ENCODE peak calls at places on chromosomes 16 and 17, in nine cellular contexts. D is GM23338; G is heart left ventricle; T is tibial artery; F is CD8-positive, alpha-beta T cell; U is heart right ventricle; W is pancreas; K is Panc1; X is colonic mucosa. Y is an unnamed sample.

GRCh38 chr17:59105852-59106462 is 723 bp downstream of the TRIM37 start:
- DNase-seq in X (peak; percentile 80), D (peak; percentile 61), W (peak; percentile 66), G (peak; percentile 72), F (peak; percentile 54), U (peak; percentile 57), K (no peak), T (peak; percentile 50), Y (peak; percentile 61)

GRCh38 chr17:38733315-38734234 is 3.4 kb downstream of the CISD3 start:
- DNase-seq in F (no peak), U (no peak), G (no peak), W (peak; percentile 76), D (peak; percentile 73), T (no peak), K (no peak), X (no peak), Y (peak; percentile 49)

GRCh38 chr17:43905400-43905984 is 1.8 kb downstream of the MPP2 start:
- DNase-seq in W (no peak), F (no peak), X (no peak), D (peak; percentile 51), U (no peak), K (no peak), T (no peak), G (no peak), Y (no peak)

GRCh38 chr16:76787394-76787793 is 403.6 kb upstream of the MON1B start:
- DNase-seq in U (no peak), G (no peak), T (no peak), D (no peak), W (no peak), K (no peak), X (no peak), F (no peak), Y (no peak)

GRCh38 chr17:41801374-41802062 is 10.2 kb downstream of the P3H4 start:
- DNase-seq in G (peak; percentile 83), W (peak; percentile 87), X (peak; percentile 90), T (peak; percentile 83), D (peak; percentile 93), U (peak; percentile 84), K (no peak), F (peak; percentile 72), Y (peak; percentile 84)

GRCh38 chr17:70644093-70644492 is 474.8 kb downstream of the KCNJ2 start:
- DNase-seq in D (no peak), X (no peak), F (no peak), W (no peak), G (no peak), K (no peak), U (no peak), T (no peak), Y (no peak)

GRCh38 chr17:794876-795275 is 12.7 kb downstream of the MRM3 start:
- DNase-seq in T (peak; percentile 85), K (peak; percentile 42), G (peak; percentile 91), F (peak; percentile 15), X (peak; percentile 77), U (peak; percentile 89), W (peak; percentile 93), D (peak; percentile 93), Y (peak; percentile 60)

GRCh38 chr17:32835291-32835761 is 41.6 kb downstream of the MYO1D start:
- DNase-seq in K (no peak), W (no peak), U (no peak), F (no peak), D (no peak), G (no peak), T (no peak), X (no peak), Y (no peak)

GRCh38 chr17:82031303-82031884 is at the start of gene RAC3:
- DNase-seq in W (no peak), G (no peak), D (peak; percentile 68), T (no peak), F (no peak), K (no peak), X (no peak), U (no peak), Y (peak; percentile 72)

GRCh38 chr16:57800213-57801097 is 1.8 kb downstream of the KIFC3 start:
- DNase-seq in U (no peak), D (no peak), K (no peak), X (no peak), G (no peak), F (no peak), T (no peak), W (no peak), Y (no peak)
- H3K4me3 ChIP-seq in U (peak overlapping the region; percentile 79), D (no peak overlapping the region), K (peak overlapping the region; percentile 69), X (no peak overlapping the region), G (peak overlapping the region; percentile 72), F (no peak overlapping the region), T (peak overlapping the region; percentile 60), W (no peak overlapping the region), Y (no peak overlapping the region)

GRCh38 chr17:7211512-7212277 is 7.9 kb downstream of the DLG4 start:
- DNase-seq in F (no peak), G (no peak), W (peak; percentile 13), D (peak; percentile 76), U (no peak), X (no peak), K (no peak), T (no peak), Y (no peak)

GRCh38 chr17:7215652-7216139 is 3.9 kb downstream of the DLG4 start:
- DNase-seq in G (no peak), F (no peak), X (no peak), D (peak; percentile 44), K (no peak), T (no peak), U (no peak), W (no peak), Y (peak; percentile 23)

GRCh38 chr17:7215136-7215638 is 4.4 kb downstream of the DLG4 start:
- DNase-seq in K (no peak), F (no peak), W (no peak), D (peak; percentile 81), U (no peak), X (no peak), T (no peak), G (no peak), Y (no peak)

GRCh38 chr17:7214300-7215135 is 5.1 kb downstream of the DLG4 start:
- DNase-seq in K (peak; percentile 92), D (peak; percentile 100), X (peak; percentile 99), U (peak; percentile 99), T (peak; percentile 98), W (peak; percentile 98), F (peak; percentile 98), G (peak; percentile 99), Y (peak; percentile 99)

DNA sequence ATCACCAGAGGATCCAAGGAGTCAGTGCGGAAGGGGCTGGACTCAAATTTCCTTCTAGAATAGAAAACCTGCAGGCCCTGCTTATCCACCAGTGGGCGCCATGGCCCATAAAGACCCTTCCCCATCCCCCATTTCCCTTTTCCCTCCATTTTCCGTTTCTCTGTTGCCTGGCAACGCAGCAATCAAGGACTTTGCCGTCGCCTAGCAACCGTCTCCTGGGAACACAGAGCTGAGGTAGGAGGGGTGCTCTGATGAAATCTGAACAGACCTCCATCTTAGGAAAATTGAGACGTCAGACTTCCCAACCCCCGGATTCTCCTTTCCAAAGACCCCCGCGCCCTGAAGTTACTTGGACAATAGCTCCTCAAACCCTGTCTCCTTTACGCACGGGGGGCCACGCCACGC is 5.7 kb downstream of the DLG4 start:
- DNase-seq in D (peak; percentile 100), X (no peak), G (peak; percentile 77), K (no peak), F (no peak), W (peak; percentile 88), T (peak; percentile 71), U (peak; percentile 78), Y (peak; percentile 88)
- H3K4me1 ChIP-seq in D (peaks cover 55% of the 10 kb centered on the region), X (no peaks in the 10 kb centered on the region), G (peaks cover 34% of the 10 kb centered on the region), K (peaks cover 22% of the 10 kb centered on the region), F (peaks cover 45% of the 10 kb centered on the region), W (no peaks in the 10 kb centered on the region), T (no peaks in the 10 kb centered on the region), U (peaks cover 24% of the 10 kb centered on the region), Y (peaks cover 8% of the 10 kb centered on the region)

DNA sequence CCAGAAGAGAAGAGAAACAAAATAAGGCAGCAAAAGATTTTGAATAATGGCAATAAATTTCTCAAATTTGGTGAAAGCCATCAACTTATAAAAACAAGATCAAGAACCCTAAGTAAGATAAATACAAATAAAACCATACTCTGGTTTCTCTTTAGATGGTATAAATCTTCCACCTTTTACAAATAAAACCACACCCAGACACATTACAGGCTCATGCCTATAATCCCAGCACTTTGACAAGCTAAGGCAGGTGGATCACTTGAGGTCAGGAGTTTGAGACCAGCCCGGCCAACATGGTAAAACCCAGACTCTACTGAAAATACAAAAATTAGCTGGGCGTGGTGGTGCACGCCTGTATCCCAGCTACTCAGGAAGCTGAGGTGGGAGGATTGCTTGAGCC is 43.8 kb downstream of the TTLL6 start:
- DNase-seq in K (no peak), U (no peak), T (no peak), W (no peak), F (no peak), X (no peak), D (no peak), G (no peak), Y (no peak)
- H3K27me3 ChIP-seq in K (no peaks in the 10 kb centered on the region), U (peaks cover 72% of the 10 kb centered on the region), T (peaks cover 51% of the 10 kb centered on the region), W (no peaks in the 10 kb centered on the region), F (no peaks in the 10 kb centered on the region), X (no peaks in the 10 kb centered on the region), D (no peaks in the 10 kb centered on the region), G (peaks cover 38% of the 10 kb centered on the region), Y (peaks cover 28% of the 10 kb centered on the region)

GRCh38 chr16:85715169-85716015 is 26.6 kb upstream of the GINS2 start:
- DNase-seq in X (no peak), T (no peak), U (no peak), D (peak; percentile 49), K (no peak), F (no peak), W (no peak), G (no peak), Y (no peak)

GRCh38 chr16:85718153-85718477 is 29.4 kb upstream of the GINS2 start:
- DNase-seq in D (no peak), K (no peak), F (no peak), X (no peak), G (no peak), U (no peak), T (no peak), W (no peak), Y (no peak)

GRCh38 chr16:85717393-85718152 is 28.8 kb upstream of the GINS2 start:
- DNase-seq in T (no peak), F (peak; percentile 38), K (no peak), D (peak; percentile 90), W (peak; percentile 70), X (peak; percentile 81), U (peak; percentile 68), G (peak; percentile 67), Y (peak; percentile 81)

GRCh38 chr16:85716680-85717038 is 27.9 kb upstream of the GINS2 start:
- DNase-seq in X (no peak), F (no peak), D (no peak), K (no peak), T (no peak), U (no peak), G (no peak), W (no peak), Y (peak; percentile 44)

DNA sequence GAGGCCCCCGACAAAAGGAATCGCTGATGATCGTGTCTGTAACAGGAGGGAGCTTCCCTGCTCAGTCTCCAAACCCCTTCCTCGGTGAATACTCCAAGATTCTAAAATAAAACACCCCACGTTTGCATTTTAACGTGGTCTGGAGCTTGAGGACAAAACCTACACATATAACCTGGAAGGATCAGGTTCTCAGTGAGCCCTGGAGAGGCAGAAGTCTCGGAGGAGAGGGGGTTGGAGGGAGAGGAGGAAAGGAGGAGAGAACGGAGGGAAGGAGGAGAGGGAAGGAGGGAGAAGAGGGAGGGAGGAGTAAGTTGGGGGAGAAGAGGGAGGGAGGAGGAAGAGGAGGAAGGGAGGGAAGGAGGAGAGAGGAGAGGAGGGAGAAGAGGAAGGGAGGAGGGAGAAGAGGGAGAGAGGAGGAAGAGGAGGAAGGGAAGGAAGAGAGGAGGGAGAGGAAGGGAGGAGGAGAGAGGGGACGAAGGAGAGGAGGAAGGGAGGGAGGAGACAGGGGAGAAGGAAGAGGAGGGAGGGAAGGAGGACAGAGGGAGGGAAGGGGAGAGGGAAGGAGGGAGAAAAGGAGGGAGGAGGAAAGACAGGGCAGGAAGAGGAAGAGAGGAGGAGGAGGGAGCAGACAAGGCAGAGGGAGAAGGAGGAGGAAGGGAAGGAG is 27.4 kb upstream of the GINS2 start:
- DNase-seq in F (no peak), G (no peak), W (no peak), K (no peak), U (no peak), T (no peak), D (peak; percentile 46), X (no peak), Y (no peak)
- H3K4me3 ChIP-seq in F (no peak overlapping the region), G (no peak overlapping the region), W (no peak overlapping the region), K (no peak overlapping the region), U (no peak overlapping the region), T (no peak overlapping the region), D (peak overlapping the region; percentile 46), X (no peak overlapping the region), Y (no peak overlapping the region)

Y was measured in BE2C.